ENCODE peak calls at places on chromosomes 2 and 18, in seven cellular contexts. One of them, this sample, is unnamed.

GRCh38 chr2:237456200-237456731 is 30.8 kb upstream of the MLPH start:
- DNase-seq in HCT116: no peak
- DNase-seq in GM12878: no peak
- DNase-seq in K562: no peak
- DNase-seq in HepG2: no peak
- DNase-seq in SK-N-SH: no peak
- DNase-seq in H1: no peak
- DNase-seq in this sample: no peak

GRCh38 chr18:66761166-66761565 is 157.3 kb upstream of the CDH19 start:
- DNase-seq in HCT116: no peak
- DNase-seq in GM12878: no peak
- DNase-seq in K562: no peak
- DNase-seq in HepG2: no peak
- DNase-seq in SK-N-SH: no peak
- DNase-seq in H1: no peak
- DNase-seq in this sample: no peak

GRCh38 chr2:25460261-25460905 is 118.7 kb upstream of the DNMT3A start:
- DNase-seq in HCT116: no peak
- DNase-seq in GM12878: no peak
- DNase-seq in K562: no peak
- DNase-seq in HepG2: no peak
- DNase-seq in SK-N-SH: no peak
- DNase-seq in H1: no peak
- DNase-seq in this sample: no peak

GRCh38 chr18:12686100-12686499 is 16.4 kb downstream of the CEP76 start:
- DNase-seq in HCT116: peak
- DNase-seq in GM12878: no peak
- DNase-seq in K562: no peak
- DNase-seq in HepG2: peak
- DNase-seq in SK-N-SH: peak
- DNase-seq in H1: no peak
- DNase-seq in this sample: no peak

GRCh38 chr18:62637807-62638687 is 77.3 kb upstream of the PHLPP1 start:
- DNase-seq in HCT116: peak
- DNase-seq in GM12878: no peak
- DNase-seq in K562: peak
- DNase-seq in HepG2: peak
- DNase-seq in SK-N-SH: peak
- DNase-seq in H1: peak
- DNase-seq in this sample: no peak

GRCh38 chr2:234988491-234988890 is 36.7 kb downstream of the SH3BP4 start:
- DNase-seq in HCT116: no peak
- DNase-seq in GM12878: no peak
- DNase-seq in K562: no peak
- DNase-seq in HepG2: no peak
- DNase-seq in SK-N-SH: no peak
- DNase-seq in H1: no peak
- DNase-seq in this sample: no peak

GRCh38 chr2:119849838-119850565 is 90.3 kb downstream of the PTPN4 start:
- DNase-seq in HCT116: no peak
- DNase-seq in GM12878: no peak
- DNase-seq in K562: no peak
- DNase-seq in HepG2: no peak
- DNase-seq in SK-N-SH: no peak
- DNase-seq in H1: no peak
- DNase-seq in this sample: no peak

GRCh38 chr2:26144031-26144430 is 28.9 kb upstream of the GAREM2 start:
- DNase-seq in HCT116: no peak
- DNase-seq in GM12878: no peak
- DNase-seq in K562: no peak
- DNase-seq in HepG2: no peak
- DNase-seq in SK-N-SH: no peak
- DNase-seq in H1: no peak
- DNase-seq in this sample: no peak

GRCh38 chr2:102051659-102052366 is 60.1 kb downstream of the IL1R2 start:
- DNase-seq in HCT116: no peak
- DNase-seq in GM12878: no peak
- DNase-seq in K562: no peak
- DNase-seq in HepG2: no peak
- DNase-seq in SK-N-SH: no peak
- DNase-seq in H1: no peak
- DNase-seq in this sample: no peak

GRCh38 chr18:46723856-46724415 is 32.9 kb downstream of the ST8SIA5 start:
- DNase-seq in HCT116: no peak
- DNase-seq in GM12878: no peak
- DNase-seq in K562: no peak
- DNase-seq in HepG2: no peak
- DNase-seq in SK-N-SH: no peak
- DNase-seq in H1: no peak
- DNase-seq in this sample: no peak

GRCh38 chr2:38997784-38998183 is 108.1 kb downstream of the ARHGEF33 start:
- DNase-seq in HCT116: no peak
- DNase-seq in GM12878: no peak
- DNase-seq in K562: no peak
- DNase-seq in HepG2: peak
- DNase-seq in SK-N-SH: no peak
- DNase-seq in H1: no peak
- DNase-seq in this sample: no peak

GRCh38 chr2:134949966-134950708 is 31.5 kb downstream of the CCNT2 start:
- DNase-seq in HCT116: no peak
- DNase-seq in GM12878: no peak
- DNase-seq in K562: no peak
- DNase-seq in HepG2: no peak
- DNase-seq in SK-N-SH: no peak
- DNase-seq in H1: no peak
- DNase-seq in this sample: no peak

GRCh38 chr2:237603718-237604362 is 13.3 kb upstream of the RAB17 start:
- DNase-seq in HCT116: no peak
- DNase-seq in GM12878: peak
- DNase-seq in K562: no peak
- DNase-seq in HepG2: peak
- DNase-seq in SK-N-SH: no peak
- DNase-seq in H1: no peak
- DNase-seq in this sample: no peak

GRCh38 chr2:105977212-105977611 is 216.9 kb downstream of the UXS1 start:
- DNase-seq in HCT116: peak
- DNase-seq in GM12878: no peak
- DNase-seq in K562: no peak
- DNase-seq in HepG2: peak
- DNase-seq in SK-N-SH: no peak
- DNase-seq in H1: no peak
- DNase-seq in this sample: no peak

GRCh38 chr2:234161932-234162331 is 111.4 kb downstream of the SPP2 start:
- DNase-seq in HCT116: no peak
- DNase-seq in GM12878: no peak
- DNase-seq in K562: no peak
- DNase-seq in HepG2: no peak
- DNase-seq in SK-N-SH: no peak
- DNase-seq in H1: no peak
- DNase-seq in this sample: no peak

DNA sequence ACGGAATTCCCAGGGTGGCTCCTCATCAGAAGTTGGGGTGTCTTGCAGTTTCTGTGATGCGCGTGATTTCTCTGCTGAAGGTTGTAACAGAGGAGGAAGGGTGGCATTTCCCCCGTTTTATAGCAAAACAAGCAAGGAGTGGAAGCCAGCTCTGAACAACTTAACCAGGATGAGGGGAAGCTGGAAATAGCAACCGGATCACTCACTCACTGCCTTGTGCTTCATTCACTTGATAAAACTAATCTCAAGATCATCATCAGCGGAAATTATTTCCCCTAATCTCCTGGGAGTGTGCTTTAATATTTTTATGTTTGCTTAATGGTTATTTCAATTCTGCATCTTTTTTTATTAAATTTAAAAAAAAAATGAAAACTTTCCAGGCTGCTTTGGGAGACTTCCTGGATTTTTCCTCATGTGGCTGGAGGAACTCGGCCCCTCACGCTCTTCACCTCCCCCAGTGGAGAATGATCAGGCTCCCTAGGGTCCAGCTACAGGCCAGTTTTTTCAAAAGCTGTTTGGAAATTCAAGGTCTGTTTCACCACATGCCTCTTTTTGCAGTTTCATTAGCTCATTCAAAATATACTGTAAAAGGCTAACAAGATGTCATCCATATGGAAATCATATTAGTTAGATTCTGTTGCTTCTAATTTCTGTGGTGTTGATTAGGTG is 31.7 kb downstream of the CABLES1 start:
- DNase-seq in HCT116: no peak
- DNase-seq in GM12878: no peak
- DNase-seq in K562: no peak
- DNase-seq in HepG2: no peak
- DNase-seq in SK-N-SH: peak
- DNase-seq in H1: no peak
- DNase-seq in this sample: no peak
- TF ChIP-seq JUND in HCT116: no peak
- TF ChIP-seq JUND in GM12878: no peak
- TF ChIP-seq JUND in K562: no peak
- TF ChIP-seq JUND in HepG2: no peak
- TF ChIP-seq JUND in SK-N-SH: no peak
- TF ChIP-seq JUND in H1: no peak
- TF ChIP-seq JUND in this sample: no peak

GRCh38 chr2:143617803-143618415 is 488.7 kb downstream of the ARHGAP15 start:
- DNase-seq in HCT116: no peak
- DNase-seq in GM12878: no peak
- DNase-seq in K562: no peak
- DNase-seq in HepG2: no peak
- DNase-seq in SK-N-SH: no peak
- DNase-seq in H1: no peak
- DNase-seq in this sample: peak

GRCh38 chr2:143611336-143611735 is 482.1 kb downstream of the ARHGAP15 start:
- DNase-seq in HCT116: no peak
- DNase-seq in GM12878: no peak
- DNase-seq in K562: no peak
- DNase-seq in HepG2: no peak
- DNase-seq in SK-N-SH: no peak
- DNase-seq in H1: no peak
- DNase-seq in this sample: no peak

GRCh38 chr2:143616452-143616851 is 487.2 kb downstream of the ARHGAP15 start:
- DNase-seq in HCT116: no peak
- DNase-seq in GM12878: no peak
- DNase-seq in K562: no peak
- DNase-seq in HepG2: no peak
- DNase-seq in SK-N-SH: no peak
- DNase-seq in H1: no peak
- DNase-seq in this sample: no peak

DNA sequence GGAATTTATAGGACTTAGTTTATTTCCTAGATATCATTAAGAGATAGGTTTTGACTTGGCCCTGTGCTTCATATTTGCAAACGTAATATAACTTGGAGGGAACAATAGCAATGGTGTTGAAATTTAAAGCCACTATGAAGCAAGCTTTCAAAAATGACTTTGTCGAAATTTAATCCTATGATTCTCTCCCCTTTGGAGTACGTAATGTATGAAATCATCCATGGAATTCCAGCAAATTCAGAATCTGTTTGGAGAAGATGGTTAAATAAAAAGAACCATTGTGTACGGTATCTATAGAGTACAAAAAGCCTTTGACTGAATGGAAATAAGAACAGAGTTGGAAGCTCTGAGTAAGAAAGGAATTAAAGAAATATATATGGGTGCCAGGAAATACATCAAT is 486.4 kb downstream of the ARHGAP15 start:
- DNase-seq in HCT116: no peak
- DNase-seq in GM12878: no peak
- DNase-seq in K562: no peak
- DNase-seq in HepG2: no peak
- DNase-seq in SK-N-SH: no peak
- DNase-seq in H1: no peak
- DNase-seq in this sample: no peak
- TF ChIP-seq JUND in HCT116: no peak
- TF ChIP-seq JUND in GM12878: no peak
- TF ChIP-seq JUND in K562: no peak
- TF ChIP-seq JUND in HepG2: no peak
- TF ChIP-seq JUND in SK-N-SH: no peak
- TF ChIP-seq JUND in H1: no peak
- TF ChIP-seq JUND in this sample: no peak

GRCh38 chr2:7111626-7112025 is 194.4 kb downstream of the RNF144A start:
- DNase-seq in HCT116: no peak
- DNase-seq in GM12878: no peak
- DNase-seq in K562: no peak
- DNase-seq in HepG2: no peak
- DNase-seq in SK-N-SH: no peak
- DNase-seq in H1: no peak
- DNase-seq in this sample: peak

GRCh38 chr2:7109558-7109935 is 192.3 kb downstream of the RNF144A start:
- DNase-seq in HCT116: no peak
- DNase-seq in GM12878: no peak
- DNase-seq in K562: no peak
- DNase-seq in HepG2: no peak
- DNase-seq in SK-N-SH: no peak
- DNase-seq in H1: no peak
- DNase-seq in this sample: no peak

DNA sequence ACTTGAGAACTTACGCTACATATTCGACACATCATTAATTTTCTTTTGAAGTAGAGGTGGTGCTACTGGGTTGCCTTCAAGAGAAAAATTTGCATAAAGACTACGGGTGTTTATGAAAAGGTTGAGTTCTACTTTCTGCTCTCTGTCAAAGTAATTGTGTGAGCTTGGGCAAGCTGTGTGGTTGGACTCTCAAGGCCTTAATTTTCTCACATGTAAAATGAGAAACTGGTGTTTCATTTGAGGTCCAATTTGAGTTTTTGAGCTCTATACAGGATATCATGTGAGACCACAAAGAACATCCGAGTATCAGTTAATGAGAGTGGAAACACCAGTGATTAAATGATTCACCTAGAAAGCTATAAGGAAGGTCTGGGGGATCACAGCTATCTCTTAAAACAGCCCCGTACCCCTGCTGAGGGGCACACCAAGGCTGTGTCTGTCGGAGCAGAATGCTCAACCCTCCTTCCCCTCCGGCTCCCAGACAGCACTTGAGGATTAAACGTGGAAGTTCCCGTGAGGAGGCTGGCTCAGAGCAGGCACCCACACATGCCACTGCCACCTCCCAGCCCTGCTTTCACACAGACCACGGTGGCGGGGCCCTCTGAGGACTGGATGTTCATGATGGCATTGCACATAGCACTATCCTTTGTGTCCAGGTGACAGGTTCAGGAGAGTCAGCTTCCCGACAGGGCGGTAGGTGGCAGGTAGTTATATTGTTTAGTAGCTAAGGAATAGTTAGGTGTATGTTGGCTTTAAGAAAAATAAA is 191.8 kb downstream of the RNF144A start:
- DNase-seq in HCT116: no peak
- DNase-seq in GM12878: no peak
- DNase-seq in K562: no peak
- DNase-seq in HepG2: no peak
- DNase-seq in SK-N-SH: no peak
- DNase-seq in H1: no peak
- DNase-seq in this sample: no peak
- TF ChIP-seq JUND in HCT116: no peak
- TF ChIP-seq JUND in GM12878: no peak
- TF ChIP-seq JUND in K562: no peak
- TF ChIP-seq JUND in HepG2: no peak
- TF ChIP-seq JUND in SK-N-SH: no peak
- TF ChIP-seq JUND in H1: no peak
- TF ChIP-seq JUND in this sample: no peak

DNA sequence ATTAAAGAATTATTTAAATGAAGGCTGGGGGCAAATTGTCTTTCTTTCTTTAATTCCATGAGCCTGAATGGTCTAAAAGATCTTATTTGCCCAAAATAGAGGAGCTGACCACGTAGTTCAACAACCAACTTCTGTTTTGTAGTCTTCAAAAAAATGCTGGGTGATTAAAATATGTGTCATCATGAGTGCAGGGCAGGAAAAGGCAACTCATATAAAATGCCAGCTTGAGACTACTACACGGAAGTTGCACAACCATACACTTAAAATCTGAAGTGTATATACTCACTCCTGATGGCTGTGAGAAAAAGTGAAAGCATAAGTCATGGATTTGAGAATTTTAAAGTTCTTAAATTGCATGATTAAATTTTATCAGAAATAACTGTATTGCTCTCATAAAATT is 210.9 kb downstream of the DYM start:
- DNase-seq in HCT116: no peak
- DNase-seq in GM12878: no peak
- DNase-seq in K562: no peak
- DNase-seq in HepG2: no peak
- DNase-seq in SK-N-SH: no peak
- DNase-seq in H1: no peak
- DNase-seq in this sample: no peak
- TF ChIP-seq JUND in HCT116: no peak
- TF ChIP-seq JUND in GM12878: no peak
- TF ChIP-seq JUND in K562: no peak
- TF ChIP-seq JUND in HepG2: no peak
- TF ChIP-seq JUND in SK-N-SH: peak
- TF ChIP-seq JUND in H1: no peak
- TF ChIP-seq JUND in this sample: no peak

This sample was measured in T47D.